ENCODE peak calls at places on chromosomes 7 and 10, in four cellular contexts. H is HEK293T; T is CD4-positive, CD25-positive, alpha-beta regulatory T cell; X is SW480. E is an unnamed sample.
A peak's percentile ranks its signal among the peaks of the same experiment; 100 is the strongest.

GRCh38 chr7:142669074-142669654 is 80.1 kb upstream of the PRSS1 start:
- DNase-seq in T (peak; percentile 37), X (peak; percentile 35), H (no peak), E (no peak)

GRCh38 chr10:35089641-35090161 is 440 bp downstream of the CUL2 start:
- DNase-seq in T (peak; percentile 27), X (peak; percentile 4), H (peak; percentile 21), E (no peak)

GRCh38 chr10:50575477-50576244 is 48.1 kb downstream of the SGMS1 start:
- DNase-seq in T (no peak), X (no peak), H (no peak), E (no peak)

GRCh38 chr7:90769036-90769435 is 172.9 kb downstream of the CDK14 start:
- DNase-seq in H (no peak), X (no peak), T (no peak), E (no peak)

GRCh38 chr10:79482721-79483120 is 29.6 kb upstream of the EIF5AL1 start:
- DNase-seq in T (no peak), X (no peak), H (no peak), E (no peak)

GRCh38 chr10:28177944-28178637 is 124.8 kb downstream of the MPP7 start:
- DNase-seq in X (peak; percentile 7), H (no peak), T (peak; percentile 33), E (no peak)

GRCh38 chr7:24381919-24382505 is 98.0 kb downstream of the NPY start:
- DNase-seq in T (no peak), H (peak; percentile 60), X (peak; percentile 76), E (peak; percentile 49)

GRCh38 chr10:70974351-70974901 is 86.1 kb upstream of the PCBD1 start:
- DNase-seq in H (no peak), T (no peak), X (peak; percentile 61), E (no peak)

GRCh38 chr7:97043281-97043680 is 18.6 kb upstream of the DLX5 start:
- DNase-seq in X (no peak), H (no peak), T (no peak), E (no peak)

GRCh38 chr7:150855046-150855445 is 2.7 kb downstream of the AOC1 start:
- DNase-seq in X (no peak), T (no peak), H (no peak), E (no peak)

GRCh38 chr7:1961776-1962276 is 270.9 kb downstream of the MAD1L1 start:
- DNase-seq in T (peak; percentile 34), H (no peak), X (peak; percentile 94), E (no peak)

GRCh38 chr10:100291356-100291755 is 4.9 kb upstream of the BLOC1S2 start:
- DNase-seq in X (no peak), T (no peak), H (no peak), E (no peak)

GRCh38 chr10:22338260-22338894 is 6.9 kb upstream of the SPAG6 start:
- DNase-seq in H (no peak), T (no peak), X (no peak), E (no peak)

GRCh38 chr10:5628366-5628765 is 38.0 kb downstream of the ASB13 start:
- DNase-seq in X (no peak), H (no peak), T (no peak), E (no peak)

GRCh38 chr10:132665946-132666732 is 119.8 kb downstream of the NKX6-2 start:
- DNase-seq in T (no peak), H (no peak), X (peak; percentile 24), E (no peak)

GRCh38 chr7:50531928-50532327 is 33.3 kb downstream of the DDC start:
- DNase-seq in H (no peak), T (no peak), X (peak; percentile 17), E (no peak)

GRCh38 chr10:76205361-76205760 is 773.9 kb downstream of the LRMDA start:
- DNase-seq in T (no peak), X (no peak), H (no peak), E (no peak)

GRCh38 chr7:20216637-20217036 is 547 bp downstream of the MACC1 start:
- DNase-seq in X (no peak), T (no peak), H (no peak), E (no peak)

GRCh38 chr10:478471-479245 is 210.8 kb downstream of the DIP2C start:
- DNase-seq in T (no peak), X (no peak), H (no peak), E (no peak)

GRCh38 chr7:139696547-139696946 is 81.3 kb downstream of the HIPK2 start:
- DNase-seq in T (no peak), H (no peak), X (no peak), E (no peak)

GRCh38 chr7:158592541-158592940 is 4.9 kb upstream of the PTPRN2 start:
- DNase-seq in T (no peak), H (no peak), X (no peak), E (no peak)

GRCh38 chr7:114765331-114766125 is 156.4 kb upstream of the MDFIC start:
- DNase-seq in X (no peak), T (no peak), H (no peak), E (no peak)

GRCh38 chr10:113087082-113088029 is 137.3 kb downstream of the TCF7L2 start:
- DNase-seq in T (no peak), H (no peak), X (peak; percentile 96), E (peak; percentile 64)

GRCh38 chr10:5960070-5960972 is 17.0 kb downstream of the IL15RA start:
- DNase-seq in H (no peak), T (no peak), X (no peak), E (no peak)

GRCh38 chr10:101771380-101771779 is 4.5 kb downstream of the FGF8 start:
- DNase-seq in T (no peak), H (no peak), X (no peak), E (no peak)

GRCh38 chr10:74750848-74751274 is 75.5 kb upstream of the KAT6B start:
- DNase-seq in T (no peak), X (no peak), H (no peak), E (no peak)

GRCh38 chr7:5425507-5426225 is 2.0 kb upstream of the TNRC18 start:
- DNase-seq in T (no peak), X (peak; percentile 94), H (no peak), E (peak; percentile 63)

GRCh38 chr7:23106801-23107713 is 1.5 kb downstream of the KLHL7 start:
- DNase-seq in H (no peak), X (no peak), T (no peak), E (no peak)

GRCh38 chr7:36795451-36796021 is 71.2 kb upstream of the AOAH start:
- DNase-seq in T (peak; percentile 21), X (peak; percentile 42), H (no peak), E (no peak)